ENCODE peak calls at places on chromosomes 2 and 18, in nine cellular contexts. A, E, I, N, Q, R, S, B and P are unnamed samples. For H3K4me1, the result is how much of the 10 kb centered on the place peaks cover.

GRCh38 chr18:70337139-70337972 is 48.5 kb downstream of the SOCS6 start:
- DNase-seq in I (peak), A (no peak), B (no peak), R (peak), S (no peak), N (peak), Q (no peak), E (peak), P (no peak)

GRCh38 chr2:187001248-187001647 is 152.3 kb upstream of the ZSWIM2 start:
- DNase-seq in S (no peak), A (no peak), Q (no peak), E (no peak), I (no peak), R (no peak), N (no peak), B (no peak), P (no peak)

GRCh38 chr2:239390546-239391285 is 10.1 kb downstream of the HDAC4 start:
- DNase-seq in R (no peak), B (no peak), S (no peak), I (no peak), E (peak), Q (no peak), A (peak), N (no peak), P (peak)

GRCh38 chr2:207423886-207424285 is 105.9 kb upstream of the CREB1 start:
- DNase-seq in N (no peak), R (no peak), Q (no peak), A (no peak), I (peak), S (no peak), B (no peak), E (no peak), P (no peak)

GRCh38 chr2:26754972-26755670 is 9.0 kb upstream of the SLC35F6 start:
- DNase-seq in S (no peak), A (no peak), R (no peak), I (no peak), E (no peak), N (no peak), B (no peak), Q (no peak), P (no peak)

GRCh38 chr18:43877922-43878321 is 600.6 kb upstream of the SYT4 start:
- DNase-seq in N (no peak), R (no peak), B (no peak), S (no peak), Q (no peak), A (no peak), I (no peak), E (no peak), P (no peak)

GRCh38 chr18:11042247-11042646 is 107.1 kb downstream of the PIEZO2 start:
- DNase-seq in A (no peak), S (no peak), B (no peak), E (no peak), Q (no peak), R (peak), N (no peak), I (no peak), P (no peak)

GRCh38 chr18:49335677-49336076 is 124.8 kb downstream of the DYM start:
- DNase-seq in E (no peak), I (no peak), Q (no peak), S (no peak), A (no peak), N (no peak), R (peak), B (no peak), P (no peak)

GRCh38 chr2:46029332-46029811 is 267.8 kb upstream of the EPAS1 start:
- DNase-seq in N (no peak), I (no peak), E (no peak), Q (no peak), S (no peak), B (peak), A (no peak), R (peak), P (no peak)

GRCh38 chr2:177265834-177266817 is 1.6 kb upstream of the NFE2L2 start:
- DNase-seq in N (no peak), R (peak), I (no peak), Q (no peak), S (no peak), B (no peak), E (no peak), A (no peak), P (no peak)

GRCh38 chr2:33210626-33211025 is 263.9 kb downstream of the LTBP1 start:
- DNase-seq in B (no peak), I (peak), Q (no peak), R (no peak), S (peak), A (no peak), N (no peak), E (peak), P (no peak)

GRCh38 chr2:189142893-189143759 is 36.4 kb downstream of the COL5A2 start:
- DNase-seq in E (no peak), S (no peak), I (no peak), R (peak), A (no peak), N (no peak), B (no peak), Q (no peak), P (no peak)

GRCh38 chr18:8601277-8602032 is 7.8 kb upstream of the RAB12 start:
- DNase-seq in I (no peak), A (no peak), B (no peak), R (no peak), Q (no peak), N (no peak), E (no peak), S (no peak), P (no peak)

GRCh38 chr2:109460553-109461324 is 153.0 kb downstream of the SEPTIN10 start:
- DNase-seq in B (no peak), Q (no peak), S (no peak), N (no peak), R (no peak), I (no peak), A (no peak), E (no peak), P (no peak)

GRCh38 chr2:88239781-88240180 is 69.6 kb downstream of the THNSL2 start:
- DNase-seq in N (no peak), B (no peak), A (no peak), E (no peak), R (no peak), I (no peak), Q (peak), S (no peak), P (no peak)

GRCh38 chr2:45256173-45256866 is 247.1 kb upstream of the SIX2 start:
- DNase-seq in R (peak), B (no peak), E (peak), A (no peak), I (no peak), N (no peak), Q (no peak), S (peak), P (no peak)

GRCh38 chr2:145931836-145932352 is 1412.0 kb upstream of the ZEB2 start:
- DNase-seq in R (no peak), E (no peak), Q (no peak), N (no peak), A (no peak), I (no peak), B (no peak), S (no peak), P (no peak)

GRCh38 chr2:219099319-219099718 is 38.6 kb upstream of the IHH start:
- DNase-seq in R (no peak), S (no peak), N (no peak), B (no peak), A (no peak), Q (no peak), I (no peak), E (no peak), P (no peak)

GRCh38 chr2:15943378-15943851 is 3.1 kb downstream of the MYCN start:
- DNase-seq in Q (no peak), S (no peak), I (no peak), A (no peak), R (no peak), N (no peak), E (no peak), B (peak), P (no peak)
- H3K27ac ChIP-seq in Q (no peak), S (no peak), I (no peak), A (no peak), R (no peak), N (no peak), E (no peak), B (peak), P (no peak)

GRCh38 chr2:85741211-85741610 is 12.6 kb upstream of the ATOH8 start:
- DNase-seq in B (peak), R (no peak), N (peak), A (no peak), Q (no peak), E (peak), S (peak), I (no peak), P (no peak)

GRCh38 chr2:85744055-85744454 is 9.7 kb upstream of the ATOH8 start:
- DNase-seq in E (no peak), S (no peak), I (no peak), Q (no peak), N (no peak), R (no peak), A (no peak), B (no peak), P (no peak)

GRCh38 chr2:85740193-85740592 is 13.6 kb upstream of the ATOH8 start:
- DNase-seq in A (no peak), S (no peak), Q (no peak), N (no peak), I (no peak), E (no peak), R (no peak), B (no peak), P (no peak)

GRCh38 chr2:85743304-85743978 is 10.3 kb upstream of the ATOH8 start:
- DNase-seq in E (no peak), B (no peak), A (no peak), N (no peak), Q (no peak), I (no peak), S (no peak), R (no peak), P (no peak)

DNA sequence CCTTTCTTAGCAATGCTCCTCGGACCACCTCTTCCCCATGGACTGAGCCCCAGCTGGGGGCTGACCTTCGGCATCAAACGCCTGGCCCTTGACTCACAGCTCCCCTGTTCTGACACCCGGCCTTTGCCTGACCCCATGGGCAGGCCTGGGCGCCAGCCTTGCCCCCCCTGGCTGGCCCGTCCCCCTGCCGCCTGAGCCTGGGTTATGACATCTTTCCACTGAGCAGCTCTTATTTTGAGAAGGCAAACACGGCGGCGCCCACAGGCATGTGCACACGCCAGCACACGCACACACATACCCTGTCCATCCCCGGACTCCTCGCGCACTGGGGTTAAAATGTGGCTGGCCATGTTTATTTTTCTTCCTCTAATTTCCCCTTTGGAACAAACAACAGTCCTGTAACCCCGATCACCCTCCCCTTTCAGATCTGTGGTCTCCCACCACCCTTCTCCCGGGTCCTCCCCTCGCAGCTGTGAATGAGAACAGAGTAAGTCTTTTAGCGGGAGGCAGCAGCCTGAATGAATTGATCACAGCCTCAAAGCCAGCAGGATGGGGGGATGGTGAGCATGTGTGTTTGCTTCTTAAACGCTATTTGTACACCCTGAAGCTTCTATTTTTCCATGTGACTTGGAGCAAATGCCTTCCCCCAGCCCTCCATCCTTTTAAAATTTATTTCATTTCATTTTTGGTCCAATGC is 11.8 kb upstream of the ATOH8 start:
- DNase-seq in B (peak), R (peak), Q (no peak), S (peak), A (peak), I (no peak), N (peak), E (peak), P (peak)
- H3K4me1 ChIP-seq in B (half or more), R (under half), Q (under half), S (half or more), A (half or more), I (under half), N (under half), E (under half), P (half or more)

GRCh38 chr2:237210297-237210696 is 124.6 kb downstream of the COPS8 start:
- DNase-seq in E (no peak), Q (no peak), R (no peak), N (no peak), S (no peak), B (no peak), I (no peak), A (no peak), P (no peak)

GRCh38 chr2:237210763-237211162 is 125.1 kb downstream of the COPS8 start:
- DNase-seq in Q (no peak), E (no peak), R (no peak), S (no peak), A (no peak), I (no peak), N (no peak), B (peak), P (no peak)

GRCh38 chr2:237214963-237215362 is 129.3 kb downstream of the COPS8 start:
- DNase-seq in S (no peak), R (no peak), A (no peak), E (no peak), Q (no peak), I (no peak), N (no peak), B (no peak), P (no peak)

GRCh38 chr2:237214281-237214680 is 128.6 kb downstream of the COPS8 start:
- DNase-seq in R (no peak), E (no peak), B (no peak), I (no peak), Q (no peak), N (no peak), S (no peak), A (no peak), P (no peak)

DNA sequence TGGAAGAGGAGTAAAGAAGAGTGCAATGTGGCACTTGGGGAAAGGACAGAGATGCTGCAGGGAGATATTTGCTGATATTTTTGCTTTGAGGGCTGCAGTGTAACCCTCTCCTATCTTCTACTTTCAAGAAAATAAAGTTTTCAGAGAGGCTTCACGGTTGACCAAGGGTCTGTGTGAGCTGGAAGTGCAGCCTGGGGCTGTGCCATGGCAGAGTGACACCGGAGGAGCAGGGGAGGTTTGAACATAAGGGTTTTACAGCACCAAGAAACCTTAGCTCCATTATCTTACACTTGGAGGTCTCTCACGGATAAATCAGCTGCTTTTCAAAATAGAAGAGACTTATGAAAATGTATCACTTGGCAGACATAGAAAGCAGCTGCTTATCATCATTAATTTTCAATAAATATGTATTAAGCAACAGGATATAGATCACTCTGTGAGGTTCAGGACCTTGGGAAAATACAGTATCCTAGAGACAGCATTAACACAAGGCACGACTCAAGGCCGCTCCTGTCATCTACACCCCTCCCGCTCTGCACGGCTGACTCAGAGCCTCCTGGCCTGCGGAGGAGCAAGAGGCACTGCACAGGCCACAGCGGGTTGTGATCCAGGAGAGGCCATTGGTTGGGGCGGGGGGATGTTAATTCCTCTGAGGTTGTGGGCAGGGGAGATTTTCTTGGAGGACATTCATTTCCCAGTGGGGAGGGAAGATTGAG is 127.8 kb downstream of the COPS8 start:
- DNase-seq in R (no peak), I (no peak), E (peak), N (no peak), A (no peak), B (peak), Q (no peak), S (peak), P (peak)
- H3K27ac ChIP-seq in R (no peak), I (no peak), E (no peak), N (peak), A (peak), B (peak), Q (no peak), S (no peak), P (peak)

DNA sequence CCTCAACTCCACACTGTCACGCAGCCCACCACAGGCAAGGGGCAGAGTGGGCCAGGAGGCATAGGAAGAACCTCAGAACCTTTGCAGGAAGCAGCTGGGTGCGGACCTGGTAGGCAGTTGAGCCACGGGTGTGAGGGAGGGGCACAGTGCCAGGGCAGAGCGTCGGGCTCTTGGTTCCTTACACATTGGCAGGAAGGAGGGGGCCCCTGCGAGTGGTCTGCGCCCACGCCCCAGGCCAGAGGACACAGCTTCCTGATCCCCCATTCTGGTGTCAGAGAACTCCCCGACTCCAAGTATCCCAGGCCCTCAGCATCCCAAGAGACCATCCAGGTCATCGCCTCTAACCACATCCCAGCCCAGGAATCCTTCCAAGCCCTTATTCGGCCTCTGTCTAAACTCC is 61.5 kb downstream of the TNS1 start:
- DNase-seq in S (no peak), N (no peak), Q (no peak), R (no peak), E (no peak), I (no peak), A (no peak), B (no peak), P (no peak)
- H3K4me1 ChIP-seq in S (half or more), N (under half), Q (under half), R (half or more), E (under half), I (under half), A (half or more), B (half or more), P (half or more)

GRCh38 chr2:128318776-128319456 is at the start of gene HS6ST1:
- DNase-seq in A (peak), R (peak), S (peak), I (no peak), B (peak), Q (peak), N (peak), E (peak), P (peak)
- H3K27ac ChIP-seq in A (peak), R (peak), S (peak), I (no peak), B (peak), Q (peak), N (peak), E (no peak), P (peak)